ENCODE peak calls at places on chromosomes 11 and 22, in nine cellular contexts. T is chondrocyte; N is activated CD4-positive, alpha-beta T cell treated with anti-CD3 and anti-CD28 coated beads for 24 hours; H is stimulated activated CD8-positive, alpha-beta memory T cell treated with anti-CD3 and anti-CD28 coated beads, Interleukin-4, amount 100 ng/mL, for 48 hours; W is cardiac fibroblast; Z is A549; M is RWPE1; C is activated T-cell treated with anti-CD3 and anti-CD28 coated beads for 24 hours; U is NCI-H460. G is an unnamed sample.

GRCh38 chr11:114166897-114167323 is 107.4 kb downstream of the ZBTB16 start:
- DNase-seq in T (no peak), N (no peak), H (no peak), W (peak; percentile 95), Z (no peak), M (peak; percentile 77), C (no peak), U (no peak), G (no peak)

GRCh38 chr11:1340111-1340510 is 30.7 kb upstream of the TOLLIP start:
- DNase-seq in T (no peak), N (no peak), H (no peak), W (no peak), Z (no peak), M (no peak), C (no peak), U (no peak), G (no peak)

GRCh38 chr11:107549253-107549953 is 16.1 kb downstream of the ALKBH8 start:
- DNase-seq in T (no peak), N (no peak), H (no peak), W (peak; percentile 63), Z (peak; percentile 25), M (peak; percentile 16), C (no peak), U (peak; percentile 35), G (peak; percentile 21)

GRCh38 chr11:102253018-102253775 is 64.1 kb upstream of the BIRC3 start:
- DNase-seq in T (no peak), N (no peak), H (no peak), W (no peak), Z (no peak), M (no peak), C (no peak), U (no peak), G (no peak)

GRCh38 chr11:104152941-104153340 is 11.0 kb downstream of the PDGFD start:
- DNase-seq in T (no peak), N (no peak), H (no peak), W (no peak), Z (no peak), M (no peak), C (no peak), U (no peak), G (no peak)

GRCh38 chr11:65558785-65559509 is 788 bp upstream of the LTBP3 start:
- DNase-seq in T (peak; percentile 92), N (no peak), H (no peak), W (peak; percentile 71), Z (peak; percentile 57), M (no peak), C (no peak), U (no peak), G (no peak)

GRCh38 chr22:38228873-38229740 is 27.3 kb downstream of the MAFF start:
- DNase-seq in T (no peak), N (no peak), H (no peak), W (peak; percentile 73), Z (peak; percentile 75), M (peak; percentile 69), C (no peak), U (no peak), G (no peak)

GRCh38 chr22:39457047-39457545 is 284 bp downstream of the MGAT3 start:
- DNase-seq in T (no peak), N (no peak), H (no peak), W (no peak), Z (no peak), M (no peak), C (no peak), U (no peak), G (no peak)

GRCh38 chr22:29166180-29166579 is 39.5 kb upstream of the EMID1 start:
- DNase-seq in T (peak; percentile 37), N (no peak), H (no peak), W (no peak), Z (no peak), M (no peak), C (no peak), U (no peak), G (no peak)

GRCh38 chr11:93196816-93197382 is 892 bp downstream of the SLC36A4 start:
- DNase-seq in T (no peak), N (no peak), H (no peak), W (no peak), Z (no peak), M (peak; percentile 5), C (no peak), U (no peak), G (no peak)

GRCh38 chr22:46652081-46652929 is 32.1 kb downstream of the GRAMD4 start:
- DNase-seq in T (no peak), N (no peak), H (peak; percentile 40), W (peak; percentile 78), Z (peak; percentile 88), M (no peak), C (no peak), U (no peak), G (no peak)

GRCh38 chr11:83681944-83682644 is 395.9 kb upstream of the CCDC90B start:
- DNase-seq in T (no peak), N (no peak), H (no peak), W (no peak), Z (no peak), M (no peak), C (no peak), U (no peak), G (no peak)

GRCh38 chr11:31801298-31801702 is 9.8 kb downstream of the PAX6 start:
- DNase-seq in T (no peak), N (no peak), H (no peak), W (no peak), Z (no peak), M (no peak), C (no peak), U (no peak), G (no peak)

GRCh38 chr11:57940044-57940781 is 83.5 kb upstream of the OR9Q1 start:
- DNase-seq in T (no peak), N (no peak), H (no peak), W (no peak), Z (no peak), M (no peak), C (no peak), U (no peak), G (no peak)

GRCh38 chr11:17352925-17353227 is 1.3 kb downstream of the NCR3LG1 start:
- DNase-seq in T (no peak), N (no peak), H (peak; percentile 56), W (peak; percentile 63), Z (peak; percentile 59), M (no peak), C (peak; percentile 16), U (no peak), G (peak; percentile 33)

GRCh38 chr11:72669527-72669926 is 4.7 kb downstream of the PDE2A start:
- DNase-seq in T (no peak), N (no peak), H (no peak), W (no peak), Z (no peak), M (no peak), C (no peak), U (no peak), G (no peak)

GRCh38 chr11:20057055-20057943 is 103.0 kb downstream of the DBX1 start:
- DNase-seq in T (no peak), N (no peak), H (no peak), W (peak; percentile 29), Z (no peak), M (peak; percentile 57), C (no peak), U (no peak), G (no peak)

GRCh38 chr11:14386081-14386480 is 27.1 kb upstream of the RRAS2 start:
- DNase-seq in T (no peak), N (no peak), H (no peak), W (no peak), Z (no peak), M (no peak), C (no peak), U (no peak), G (no peak)

GRCh38 chr11:113289341-113290187 is 24.8 kb upstream of the TTC12 start:
- DNase-seq in T (no peak), N (peak; percentile 38), H (peak; percentile 78), W (peak; percentile 58), Z (peak; percentile 32), M (peak; percentile 80), C (peak; percentile 61), U (peak; percentile 48), G (peak; percentile 54)

GRCh38 chr11:103812680-103813079 is 223.8 kb upstream of the DDI1 start:
- DNase-seq in T (no peak), N (no peak), H (no peak), W (no peak), Z (no peak), M (no peak), C (no peak), U (no peak), G (no peak)

GRCh38 chr11:3340025-3340424 is 38.9 kb downstream of the ZNF195 start:
- DNase-seq in T (no peak), N (no peak), H (no peak), W (peak; percentile 55), Z (peak; percentile 27), M (peak; percentile 42), C (no peak), U (no peak), G (no peak)

GRCh38 chr11:28461338-28461737 is 353.1 kb downstream of the METTL15 start:
- DNase-seq in T (no peak), N (no peak), H (no peak), W (peak; percentile 73), Z (no peak), M (no peak), C (no peak), U (no peak), G (no peak)

GRCh38 chr11:120978701-120979100 is 45.2 kb upstream of the TBCEL start:
- DNase-seq in T (no peak), N (no peak), H (no peak), W (no peak), Z (no peak), M (no peak), C (no peak), U (no peak), G (no peak)

GRCh38 chr11:36122715-36123114 is 166.5 kb downstream of the COMMD9 start:
- DNase-seq in T (no peak), N (no peak), H (no peak), W (peak; percentile 16), Z (no peak), M (no peak), C (no peak), U (no peak), G (no peak)

GRCh38 chr22:28497188-28497587 is 182.5 kb downstream of the TTC28 start:
- DNase-seq in T (no peak), N (no peak), H (no peak), W (peak; percentile 11), Z (no peak), M (no peak), C (no peak), U (no peak), G (no peak)

GRCh38 chr11:1844221-1845094 is 5.7 kb downstream of the TNNI2 start:
- DNase-seq in T (no peak), N (no peak), H (peak; percentile 66), W (peak; percentile 78), Z (peak; percentile 50), M (no peak), C (peak; percentile 22), U (peak; percentile 64), G (peak; percentile 36)

GRCh38 chr22:36822581-36822980 is 5.7 kb upstream of the PVALB start:
- DNase-seq in T (no peak), N (no peak), H (no peak), W (no peak), Z (no peak), M (no peak), C (no peak), U (no peak), G (no peak)

GRCh38 chr11:75583710-75584658 is 21.9 kb downstream of the SERPINH1 start:
- DNase-seq in T (no peak), N (no peak), H (no peak), W (peak; percentile 79), Z (no peak), M (no peak), C (no peak), U (no peak), G (peak; percentile 26)

GRCh38 chr22:46911341-46911740 is 148.9 kb downstream of the TBC1D22A start:
- DNase-seq in T (no peak), N (no peak), H (no peak), W (no peak), Z (no peak), M (no peak), C (no peak), U (no peak), G (no peak)

GRCh38 chr11:100593321-100593720 is 93.8 kb upstream of the ARHGAP42 start:
- DNase-seq in T (no peak), N (no peak), H (no peak), W (no peak), Z (no peak), M (no peak), C (no peak), U (no peak), G (no peak)

GRCh38 chr22:19879996-19880785 is 25.5 kb upstream of the GNB1L start:
- DNase-seq in T (peak; percentile 89), N (no peak), H (no peak), W (no peak), Z (no peak), M (no peak), C (no peak), U (no peak), G (peak; percentile 4)